ENCODE peak calls at places on chromosomes 7 and 10, in eight cellular contexts. One of them, this sample, is unnamed.

GRCh38 chr10:86710987-86711236 is 42.6 kb downstream of the LDB3 start:
- ATAC-seq in stimulated activated naive B cell treated with anti-CD40 and anti-IgM and Interleukin-4, amounts not matched to agents 10 μg/mL and 1 μg/mL and 100 μg/mL, for 72 hours: peak
- ATAC-seq in upper lobe of right lung: no peak
- ATAC-seq in GM23338: no peak
- ATAC-seq in pancreas: no peak
- ATAC-seq in activated CD8-positive, alpha-beta T cell treated with anti-CD3 and anti-CD28 coated beads, Interleukin-2, amount 10 ng/mL, durations not matched to agents 7 days and 5 days: no peak
- ATAC-seq in right cardiac atrium: no peak
- ATAC-seq in effector memory CD8-positive, alpha-beta T cell: peak
- ATAC-seq in this sample: no peak

GRCh38 chr10:14884082-14884481 is 5.4 kb downstream of the SUV39H2 start:
- ATAC-seq in stimulated activated naive B cell treated with anti-CD40 and anti-IgM and Interleukin-4, amounts not matched to agents 10 μg/mL and 1 μg/mL and 100 μg/mL, for 72 hours: peak
- ATAC-seq in upper lobe of right lung: no peak
- ATAC-seq in GM23338: no peak
- ATAC-seq in pancreas: no peak
- ATAC-seq in activated CD8-positive, alpha-beta T cell treated with anti-CD3 and anti-CD28 coated beads, Interleukin-2, amount 10 ng/mL, durations not matched to agents 7 days and 5 days: peak
- ATAC-seq in right cardiac atrium: no peak
- ATAC-seq in effector memory CD8-positive, alpha-beta T cell: no peak
- ATAC-seq in this sample: no peak

GRCh38 chr10:109698888-109699685 is 224.2 kb downstream of the XPNPEP1 start:
- ATAC-seq in stimulated activated naive B cell treated with anti-CD40 and anti-IgM and Interleukin-4, amounts not matched to agents 10 μg/mL and 1 μg/mL and 100 μg/mL, for 72 hours: no peak
- ATAC-seq in upper lobe of right lung: no peak
- ATAC-seq in GM23338: no peak
- ATAC-seq in pancreas: no peak
- ATAC-seq in activated CD8-positive, alpha-beta T cell treated with anti-CD3 and anti-CD28 coated beads, Interleukin-2, amount 10 ng/mL, durations not matched to agents 7 days and 5 days: no peak
- ATAC-seq in right cardiac atrium: no peak
- ATAC-seq in effector memory CD8-positive, alpha-beta T cell: no peak
- ATAC-seq in this sample: no peak

GRCh38 chr10:103855424-103855823 is at the start of gene SH3PXD2A:
- ATAC-seq in stimulated activated naive B cell treated with anti-CD40 and anti-IgM and Interleukin-4, amounts not matched to agents 10 μg/mL and 1 μg/mL and 100 μg/mL, for 72 hours: peak
- ATAC-seq in upper lobe of right lung: peak
- ATAC-seq in GM23338: peak
- ATAC-seq in pancreas: peak
- ATAC-seq in activated CD8-positive, alpha-beta T cell treated with anti-CD3 and anti-CD28 coated beads, Interleukin-2, amount 10 ng/mL, durations not matched to agents 7 days and 5 days: peak
- ATAC-seq in right cardiac atrium: peak
- ATAC-seq in effector memory CD8-positive, alpha-beta T cell: peak
- ATAC-seq in this sample: peak

GRCh38 chr7:28613262-28613661 is 200.9 kb downstream of the CREB5 start:
- ATAC-seq in stimulated activated naive B cell treated with anti-CD40 and anti-IgM and Interleukin-4, amounts not matched to agents 10 μg/mL and 1 μg/mL and 100 μg/mL, for 72 hours: no peak
- ATAC-seq in upper lobe of right lung: no peak
- ATAC-seq in GM23338: no peak
- ATAC-seq in pancreas: no peak
- ATAC-seq in activated CD8-positive, alpha-beta T cell treated with anti-CD3 and anti-CD28 coated beads, Interleukin-2, amount 10 ng/mL, durations not matched to agents 7 days and 5 days: no peak
- ATAC-seq in right cardiac atrium: no peak
- ATAC-seq in effector memory CD8-positive, alpha-beta T cell: no peak
- ATAC-seq in this sample: no peak

GRCh38 chr7:4964506-4964905 is 5.5 kb upstream of the MMD2 start:
- ATAC-seq in stimulated activated naive B cell treated with anti-CD40 and anti-IgM and Interleukin-4, amounts not matched to agents 10 μg/mL and 1 μg/mL and 100 μg/mL, for 72 hours: no peak
- ATAC-seq in upper lobe of right lung: no peak
- ATAC-seq in GM23338: no peak
- ATAC-seq in pancreas: no peak
- ATAC-seq in activated CD8-positive, alpha-beta T cell treated with anti-CD3 and anti-CD28 coated beads, Interleukin-2, amount 10 ng/mL, durations not matched to agents 7 days and 5 days: no peak
- ATAC-seq in right cardiac atrium: no peak
- ATAC-seq in effector memory CD8-positive, alpha-beta T cell: no peak
- ATAC-seq in this sample: no peak

GRCh38 chr7:87220026-87220733 is 648 bp upstream of the TMEM243 start:
- ATAC-seq in stimulated activated naive B cell treated with anti-CD40 and anti-IgM and Interleukin-4, amounts not matched to agents 10 μg/mL and 1 μg/mL and 100 μg/mL, for 72 hours: peak
- ATAC-seq in upper lobe of right lung: peak
- ATAC-seq in GM23338: peak
- ATAC-seq in pancreas: peak
- ATAC-seq in activated CD8-positive, alpha-beta T cell treated with anti-CD3 and anti-CD28 coated beads, Interleukin-2, amount 10 ng/mL, durations not matched to agents 7 days and 5 days: peak
- ATAC-seq in right cardiac atrium: peak
- ATAC-seq in effector memory CD8-positive, alpha-beta T cell: peak
- ATAC-seq in this sample: peak

GRCh38 chr10:63972949-63973827 is 452.0 kb downstream of the REEP3 start:
- ATAC-seq in stimulated activated naive B cell treated with anti-CD40 and anti-IgM and Interleukin-4, amounts not matched to agents 10 μg/mL and 1 μg/mL and 100 μg/mL, for 72 hours: no peak
- ATAC-seq in upper lobe of right lung: no peak
- ATAC-seq in GM23338: peak
- ATAC-seq in pancreas: no peak
- ATAC-seq in activated CD8-positive, alpha-beta T cell treated with anti-CD3 and anti-CD28 coated beads, Interleukin-2, amount 10 ng/mL, durations not matched to agents 7 days and 5 days: no peak
- ATAC-seq in right cardiac atrium: no peak
- ATAC-seq in effector memory CD8-positive, alpha-beta T cell: no peak
- ATAC-seq in this sample: peak

GRCh38 chr7:157425137-157425731 is 88.4 kb downstream of the DNAJB6 start:
- ATAC-seq in stimulated activated naive B cell treated with anti-CD40 and anti-IgM and Interleukin-4, amounts not matched to agents 10 μg/mL and 1 μg/mL and 100 μg/mL, for 72 hours: no peak
- ATAC-seq in upper lobe of right lung: no peak
- ATAC-seq in GM23338: peak
- ATAC-seq in pancreas: no peak
- ATAC-seq in activated CD8-positive, alpha-beta T cell treated with anti-CD3 and anti-CD28 coated beads, Interleukin-2, amount 10 ng/mL, durations not matched to agents 7 days and 5 days: no peak
- ATAC-seq in right cardiac atrium: no peak
- ATAC-seq in effector memory CD8-positive, alpha-beta T cell: no peak
- ATAC-seq in this sample: no peak

GRCh38 chr10:101986277-101986971 is 69.5 kb downstream of the ARMH3 start:
- ATAC-seq in stimulated activated naive B cell treated with anti-CD40 and anti-IgM and Interleukin-4, amounts not matched to agents 10 μg/mL and 1 μg/mL and 100 μg/mL, for 72 hours: peak
- ATAC-seq in upper lobe of right lung: peak
- ATAC-seq in GM23338: no peak
- ATAC-seq in pancreas: peak
- ATAC-seq in activated CD8-positive, alpha-beta T cell treated with anti-CD3 and anti-CD28 coated beads, Interleukin-2, amount 10 ng/mL, durations not matched to agents 7 days and 5 days: no peak
- ATAC-seq in right cardiac atrium: peak
- ATAC-seq in effector memory CD8-positive, alpha-beta T cell: no peak
- ATAC-seq in this sample: peak

GRCh38 chr10:129717816-129718547 is 246.1 kb downstream of the EBF3 start:
- ATAC-seq in stimulated activated naive B cell treated with anti-CD40 and anti-IgM and Interleukin-4, amounts not matched to agents 10 μg/mL and 1 μg/mL and 100 μg/mL, for 72 hours: no peak
- ATAC-seq in upper lobe of right lung: no peak
- ATAC-seq in GM23338: no peak
- ATAC-seq in pancreas: no peak
- ATAC-seq in activated CD8-positive, alpha-beta T cell treated with anti-CD3 and anti-CD28 coated beads, Interleukin-2, amount 10 ng/mL, durations not matched to agents 7 days and 5 days: no peak
- ATAC-seq in right cardiac atrium: no peak
- ATAC-seq in effector memory CD8-positive, alpha-beta T cell: no peak
- ATAC-seq in this sample: no peak

This sample was measured in stimulated activated memory B cell treated with anti-CD40 and anti-IgM and Interleukin-4, amounts not matched to agents 10 μg/mL and 1 μg/mL and 100 μg/mL, for 72 hours.